ENCODE peak calls at places on chromosomes 4 and X, in six cellular contexts. U, T, W, N, Z and B are unnamed samples.

GRCh38 chr4:99462875-99463464 is 27.8 kb upstream of the ADH7 start:
- DNase-seq in U (peak; percentile 24), W (peak; percentile 76), T (peak; percentile 77), N (no peak), Z (peak; percentile 63), B (peak; percentile 66)

GRCh38 chr4:152522754-152523153 is 13.1 kb downstream of the FBXW7 start:
- DNase-seq in Z (no peak), T (no peak), U (no peak), N (no peak), W (no peak), B (no peak)

GRCh38 chr4:139535228-139535851 is 20.7 kb downstream of the SETD7 start:
- DNase-seq in N (no peak), W (no peak), T (no peak), U (no peak), Z (no peak), B (no peak)

GRCh38 chr4:155891058-155891457 is 12.4 kb upstream of the TDO2 start:
- DNase-seq in U (no peak), T (no peak), Z (no peak), W (peak; percentile 18), N (no peak), B (no peak)

GRCh38 chr4:177699365-177700213 is 257.4 kb upstream of the AGA start:
- DNase-seq in U (no peak), N (no peak), W (peak; percentile 75), T (no peak), Z (no peak), B (no peak)

GRCh38 chr4:120730777-120731320 is 191.7 kb downstream of the PRDM5 start:
- DNase-seq in T (no peak), N (no peak), U (no peak), Z (no peak), W (no peak), B (no peak)

GRCh38 chr4:180434131-180434895 is 1808.9 kb upstream of the TENM3 start:
- DNase-seq in N (no peak), W (no peak), Z (no peak), U (peak; percentile 16), T (no peak), B (no peak)

GRCh38 chr4:52643846-52644245 is 15.3 kb downstream of the USP46 start:
- DNase-seq in W (peak; percentile 76), Z (peak; percentile 21), U (no peak), N (peak; percentile 87), T (peak; percentile 85), B (peak; percentile 53)

GRCh38 chr4:101774807-101775206 is 15.7 kb upstream of the BANK1 start:
- DNase-seq in T (no peak), U (no peak), W (peak; percentile 60), N (no peak), Z (no peak), B (no peak)

DNA sequence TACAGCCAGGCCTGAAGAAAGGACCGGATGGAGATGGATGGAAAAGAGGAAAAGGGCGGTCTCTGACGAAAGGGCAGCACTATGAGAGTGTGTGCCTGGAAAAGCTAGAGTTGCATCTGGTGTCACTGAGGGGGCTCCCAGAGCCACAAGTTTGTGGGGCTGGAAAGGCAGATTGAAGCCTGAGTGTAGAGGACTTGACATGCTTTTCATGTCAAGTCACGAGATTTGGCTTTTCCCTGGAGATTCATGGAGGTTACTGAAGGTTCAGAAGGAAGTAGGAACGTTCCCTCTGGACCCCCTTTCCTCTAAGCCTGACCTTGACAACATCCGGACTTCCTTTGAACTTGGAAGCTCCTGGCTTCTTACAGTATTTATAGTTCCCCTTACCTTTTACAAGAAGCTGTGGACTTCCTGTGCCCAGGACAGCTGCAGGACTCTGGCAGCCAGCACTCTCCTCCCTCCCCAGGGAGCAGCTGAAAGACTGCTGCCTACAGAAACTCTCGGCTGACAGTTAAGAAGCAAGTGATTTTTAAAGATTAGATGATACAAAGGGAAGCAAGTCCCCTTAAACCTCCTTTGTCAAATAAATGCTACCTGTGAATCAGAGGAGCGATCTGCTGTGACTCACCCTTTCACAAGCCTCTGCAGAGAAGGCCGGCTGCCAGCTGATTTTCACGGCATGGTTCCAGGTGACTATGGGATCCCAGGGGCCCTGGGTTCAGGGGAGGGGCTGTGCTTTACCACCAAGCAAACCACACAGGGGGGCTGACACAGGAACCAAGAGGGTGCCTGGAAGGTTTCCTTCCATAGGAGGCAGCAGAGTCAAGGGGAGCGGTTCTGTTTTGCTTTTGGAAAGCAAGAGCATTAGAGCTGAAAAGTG is 72.9 kb upstream of the STIM2 start:
- DNase-seq in Z (peak; percentile 39), T (no peak), U (no peak), W (peak; percentile 84), N (no peak), B (peak; percentile 9)
- TF ChIP-seq CTCF in Z (no peak), T (peak; percentile 17), U (peak; percentile 34), W (peak; percentile 46), N (peak; percentile 62), B (peak; percentile 15)

DNA sequence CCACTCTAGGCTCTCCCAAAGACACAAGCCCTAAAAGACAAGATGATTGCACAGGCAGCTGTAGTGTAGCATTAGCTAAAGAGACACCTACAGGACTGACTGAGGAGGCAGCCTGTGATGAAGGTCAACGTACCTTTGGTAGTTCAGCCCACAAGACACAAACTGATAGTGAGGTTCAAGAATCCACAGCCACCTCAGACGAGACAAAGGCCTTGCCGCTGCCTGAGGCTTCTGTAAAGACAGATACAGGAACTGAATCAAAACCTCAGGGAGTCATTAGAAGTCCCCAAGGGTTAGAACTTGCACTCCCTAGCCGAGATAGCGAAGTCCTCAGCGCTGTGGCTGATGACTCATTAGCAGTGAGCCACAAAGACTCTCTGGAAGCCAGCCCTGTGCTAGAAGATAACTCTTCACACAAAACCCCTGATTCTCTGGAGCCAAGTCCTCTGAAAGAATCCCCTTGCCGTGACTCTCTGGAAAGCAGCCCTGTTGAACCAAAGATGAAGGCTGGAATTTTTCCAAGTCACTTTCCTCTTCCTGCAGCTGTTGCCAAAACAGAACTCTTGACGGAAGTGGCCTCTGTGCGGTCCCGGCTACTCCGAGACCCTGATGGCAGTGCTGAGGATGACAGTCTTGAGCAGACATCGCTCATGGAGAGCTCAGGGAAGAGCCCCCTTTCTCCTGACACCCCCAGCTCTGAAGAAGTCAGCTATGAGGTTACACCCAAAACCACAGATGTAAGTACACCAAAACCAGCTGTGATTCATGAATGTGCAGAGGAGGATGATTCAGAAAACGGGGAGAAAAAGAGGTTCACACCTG is 306.3 kb downstream of the ANK2 start:
- DNase-seq in U (peak; percentile 98), W (peak; percentile 96), T (no peak), N (peak; percentile 63), Z (peak; percentile 8), B (peak; percentile 93)
- H3K4me3 ChIP-seq in U (peak overlapping the region; percentile 8), W (peak overlapping the region; percentile 10), T (no peak overlapping the region), N (peak overlapping the region; percentile 1), Z (no peak overlapping the region), B (no peak overlapping the region)

GRCh38 chr4:93016350-93016749 is 712.6 kb downstream of the GRID2 start:
- DNase-seq in W (no peak), T (no peak), N (no peak), U (no peak), Z (no peak), B (no peak)
- TF ChIP-seq CTCF in W (no peak), T (no peak), N (no peak), U (no peak), Z (no peak), B (no peak)

GRCh38 chr4:55127521-55127920 is 2.1 kb upstream of the KDR start:
- DNase-seq in W (no peak), Z (no peak), N (no peak), U (no peak), T (no peak), B (no peak)

GRCh38 chr4:55127053-55127452 is 1.7 kb upstream of the KDR start:
- DNase-seq in W (no peak), Z (no peak), T (no peak), U (no peak), N (no peak), B (no peak)

GRCh38 chr4:55124337-55125076 is 888 bp downstream of the KDR start:
- DNase-seq in W (peak; percentile 16), N (no peak), Z (no peak), U (no peak), T (no peak), B (no peak)

GRCh38 chr4:55125087-55125721 is at the start of gene KDR:
- DNase-seq in N (no peak), Z (no peak), U (no peak), T (peak; percentile 65), W (peak; percentile 25), B (no peak)

GRCh38 chr4:55125763-55126541 is 557 bp upstream of the KDR start:
- DNase-seq in U (no peak), N (no peak), Z (no peak), W (peak; percentile 3), T (peak; percentile 76), B (no peak)
- H3K4me3 ChIP-seq in U (no peak overlapping the region), N (peak overlapping the region; percentile 58), Z (peak overlapping the region; percentile 15), W (peak overlapping the region; percentile 66), T (peak overlapping the region; percentile 66), B (no peak overlapping the region)

GRCh38 chrX:95318882-95319281 is 1365.8 kb upstream of the DIAPH2 start:
- DNase-seq in W (peak; percentile 3), N (no peak), U (no peak), Z (no peak), T (no peak), B (peak; percentile 5)
- TF ChIP-seq CTCF in W (peak; percentile 32), N (peak; percentile 20), U (peak; percentile 47), Z (peak; percentile 13), T (no peak), B (peak; percentile 16)